ENCODE peak calls at places on chromosomes 5 and 9, in six cellular contexts. P is NCI-H2029 treated with DMSO at 0.1 percent for 48 hours; G is KBM-7; W is stimulated activated CD4-positive, alpha-beta T cell treated with anti-CD3 and anti-CD28 coated beads, Interleukin-1b, Interleukin-23, amount 100 ng/mL, for 48 hours; F is heart left ventricle; N is RPMI8226. Y is an unnamed sample.

GRCh38 chr5:67817652-67818051 is 397.9 kb upstream of the PIK3R1 start:
- DNase-seq in P (no peak), G (no peak), W (no peak), F (no peak), N (no peak), Y (no peak)

GRCh38 chr5:137649228-137649890 is 86.5 kb downstream of the KLHL3 start:
- DNase-seq in P (peak), G (no peak), W (no peak), F (peak), N (no peak), Y (no peak)

GRCh38 chr5:912356-913091 is 19.8 kb downstream of the TRIP13 start:
- DNase-seq in P (peak), G (peak), W (peak), F (no peak), N (peak), Y (peak)

GRCh38 chr9:131673068-131673467 is 66.8 kb downstream of the RAPGEF1 start:
- DNase-seq in P (no peak), G (no peak), W (no peak), F (no peak), N (no peak), Y (no peak)

GRCh38 chr5:1666812-1667588 is 132.6 kb downstream of the MRPL36 start:
- DNase-seq in P (no peak), G (peak), W (no peak), F (no peak), N (peak), Y (no peak)

GRCh38 chr5:174922955-174923354 is 198.6 kb downstream of the MSX2 start:
- DNase-seq in P (no peak), G (no peak), W (no peak), F (no peak), N (no peak), Y (no peak)

GRCh38 chr5:530001-530400 is 5.8 kb upstream of the SLC9A3 start:
- DNase-seq in P (no peak), G (peak), W (no peak), F (no peak), N (no peak), Y (peak)

GRCh38 chr5:34959323-34959722 is 30.0 kb downstream of the DNAJC21 start:
- DNase-seq in P (no peak), G (no peak), W (peak), F (no peak), N (peak), Y (peak)

GRCh38 chr9:14400658-14400995 is 86.7 kb upstream of the NFIB start:
- DNase-seq in P (peak), G (no peak), W (no peak), F (peak), N (no peak), Y (peak)

GRCh38 chr5:60551250-60551649 is 148.7 kb downstream of the DEPDC1B start:
- DNase-seq in P (no peak), G (no peak), W (no peak), F (no peak), N (no peak), Y (no peak)

GRCh38 chr9:73152953-73153352 is 1.3 kb downstream of the ANXA1 start:
- DNase-seq in P (no peak), G (no peak), W (no peak), F (no peak), N (no peak), Y (peak)

GRCh38 chr9:75912951-75913350 is 22.5 kb downstream of the PCSK5 start:
- DNase-seq in P (no peak), G (no peak), W (no peak), F (no peak), N (no peak), Y (no peak)

GRCh38 chr5:63233906-63234305 is 655.3 kb downstream of the LRRC70 start:
- DNase-seq in P (no peak), G (no peak), W (no peak), F (no peak), N (no peak), Y (no peak)

GRCh38 chr9:130137870-130138653 is 34.1 kb upstream of the NCS1 start:
- DNase-seq in P (no peak), G (peak), W (no peak), F (peak), N (no peak), Y (peak)

GRCh38 chr9:4620881-4621555 is 41.1 kb upstream of the PLPP6 start:
- DNase-seq in P (no peak), G (no peak), W (peak), F (no peak), N (no peak), Y (no peak)

GRCh38 chr5:4361626-4362281 is 766.1 kb downstream of the IRX1 start:
- DNase-seq in P (no peak), G (no peak), W (no peak), F (no peak), N (no peak), Y (no peak)

GRCh38 chr9:35771079-35771441 is 17.0 kb upstream of the MSMP start:
- DNase-seq in P (peak), G (no peak), W (no peak), F (peak), N (no peak), Y (no peak)

GRCh38 chr9:138009016-138009415 is 131.4 kb downstream of the CACNA1B start:
- DNase-seq in P (no peak), G (no peak), W (no peak), F (no peak), N (no peak), Y (no peak)

GRCh38 chr9:33129886-33130284 is 37.3 kb downstream of the B4GALT1 start:
- DNase-seq in P (no peak), G (peak), W (no peak), F (no peak), N (no peak), Y (peak)

GRCh38 chr5:136132087-136132486 is 558 bp upstream of the SMAD5 start:
- DNase-seq in P (no peak), G (no peak), W (no peak), F (peak), N (no peak), Y (peak)

GRCh38 chr5:139985733-139986132 is 57.4 kb downstream of the NRG2 start:
- DNase-seq in P (no peak), G (peak), W (no peak), F (peak), N (no peak), Y (peak)

GRCh38 chr5:116629168-116629567 is 54.5 kb upstream of the SEMA6A start:
- DNase-seq in P (no peak), G (no peak), W (no peak), F (no peak), N (no peak), Y (no peak)

GRCh38 chr5:60652206-60652605 is 47.8 kb downstream of the DEPDC1B start:
- DNase-seq in P (no peak), G (no peak), W (no peak), F (no peak), N (no peak), Y (peak)

GRCh38 chr9:16344343-16344742 is 526.1 kb downstream of the BNC2 start:
- DNase-seq in P (no peak), G (no peak), W (no peak), F (no peak), N (no peak), Y (no peak)

GRCh38 chr5:114174837-114175236 is 187.0 kb upstream of the KCNN2 start:
- DNase-seq in P (no peak), G (no peak), W (no peak), F (no peak), N (no peak), Y (no peak)

GRCh38 chr5:67483453-67484030 is 286.9 kb upstream of the CD180 start:
- DNase-seq in P (no peak), G (no peak), W (no peak), F (no peak), N (no peak), Y (no peak)

GRCh38 chr5:96718635-96719077 is 56.5 kb downstream of the CAST start:
- DNase-seq in P (peak), G (no peak), W (no peak), F (peak), N (no peak), Y (no peak)

GRCh38 chr9:98730914-98731313 is 22.2 kb upstream of the GABBR2 start:
- DNase-seq in P (no peak), G (no peak), W (no peak), F (no peak), N (no peak), Y (no peak)

GRCh38 chr5:54315736-54316135 is 5.4 kb upstream of the ARL15 start:
- DNase-seq in P (peak), G (no peak), W (no peak), F (no peak), N (no peak), Y (no peak)

GRCh38 chr5:146338774-146339714 is at the start of gene POU4F3:
- DNase-seq in P (peak), G (no peak), W (no peak), F (no peak), N (no peak), Y (no peak)

GRCh38 chr9:13971910-13972655 is 341.9 kb downstream of the NFIB start:
- DNase-seq in P (no peak), G (peak), W (no peak), F (no peak), N (no peak), Y (no peak)

GRCh38 chr9:486156-486555 is 271.5 kb downstream of the DOCK8 start:
- DNase-seq in P (no peak), G (no peak), W (no peak), F (no peak), N (no peak), Y (no peak)

GRCh38 chr9:137007060-137007815 is 10.9 kb upstream of the CLIC3 start:
- DNase-seq in P (peak), G (no peak), W (no peak), F (no peak), N (no peak), Y (no peak)

GRCh38 chr5:119330367-119331183 is 25.2 kb upstream of the TNFAIP8 start:
- DNase-seq in P (no peak), G (peak), W (peak), F (no peak), N (no peak), Y (no peak)

GRCh38 chr9:6897831-6898230 is 140.1 kb downstream of the KDM4C start:
- DNase-seq in P (no peak), G (no peak), W (no peak), F (no peak), N (no peak), Y (no peak)

Y was measured in NB4.